ENCODE peak calls at places on chromosomes 12 and 14, in six cellular contexts. One of them, this sample, is unnamed.

GRCh38 chr14:92475451-92476187 is 38.0 kb upstream of the RIN3 start:
- DNase-seq in stimulated activated CD4-positive, alpha-beta T cell treated with anti-CD3 and anti-CD28 coated beads, Interleukin-2, amount 100 ng/mL, for 48 hours: no peak
- DNase-seq in progenitor cell of endocrine pancreas: no peak
- DNase-seq in ureter: peak; percentile 65
- DNase-seq in adrenal gland: peak; percentile 85
- DNase-seq in HL-60: peak; percentile 98
- DNase-seq in this sample: no peak

GRCh38 chr14:74860899-74861733 is 14.8 kb downstream of the PROX2 start:
- DNase-seq in stimulated activated CD4-positive, alpha-beta T cell treated with anti-CD3 and anti-CD28 coated beads, Interleukin-2, amount 100 ng/mL, for 48 hours: peak; percentile 99
- DNase-seq in progenitor cell of endocrine pancreas: peak; percentile 84
- DNase-seq in ureter: peak; percentile 93
- DNase-seq in adrenal gland: peak; percentile 95
- DNase-seq in HL-60: peak; percentile 76
- DNase-seq in this sample: peak; percentile 88

GRCh38 chr12:94047781-94048567 is 100.4 kb upstream of the PLXNC1 start:
- DNase-seq in stimulated activated CD4-positive, alpha-beta T cell treated with anti-CD3 and anti-CD28 coated beads, Interleukin-2, amount 100 ng/mL, for 48 hours: no peak
- DNase-seq in progenitor cell of endocrine pancreas: no peak
- DNase-seq in ureter: no peak
- DNase-seq in adrenal gland: no peak
- DNase-seq in HL-60: no peak
- DNase-seq in this sample: no peak

GRCh38 chr12:6613015-6613775 is 6.0 kb upstream of the CHD4 start:
- DNase-seq in stimulated activated CD4-positive, alpha-beta T cell treated with anti-CD3 and anti-CD28 coated beads, Interleukin-2, amount 100 ng/mL, for 48 hours: no peak
- DNase-seq in progenitor cell of endocrine pancreas: no peak
- DNase-seq in ureter: peak; percentile 88
- DNase-seq in adrenal gland: peak; percentile 51
- DNase-seq in HL-60: peak; percentile 93
- DNase-seq in this sample: peak; percentile 75

GRCh38 chr12:12502813-12503146 is 59.9 kb downstream of the DUSP16 start:
- DNase-seq in stimulated activated CD4-positive, alpha-beta T cell treated with anti-CD3 and anti-CD28 coated beads, Interleukin-2, amount 100 ng/mL, for 48 hours: no peak
- DNase-seq in progenitor cell of endocrine pancreas: no peak
- DNase-seq in ureter: no peak
- DNase-seq in adrenal gland: no peak
- DNase-seq in HL-60: no peak
- DNase-seq in this sample: no peak

GRCh38 chr12:45745861-45746277 is 16.4 kb downstream of the ARID2 start:
- DNase-seq in stimulated activated CD4-positive, alpha-beta T cell treated with anti-CD3 and anti-CD28 coated beads, Interleukin-2, amount 100 ng/mL, for 48 hours: no peak
- DNase-seq in progenitor cell of endocrine pancreas: no peak
- DNase-seq in ureter: no peak
- DNase-seq in adrenal gland: peak; percentile 12
- DNase-seq in HL-60: no peak
- DNase-seq in this sample: peak; percentile 13

GRCh38 chr14:42214981-42215491 is 608.4 kb downstream of the LRFN5 start:
- DNase-seq in stimulated activated CD4-positive, alpha-beta T cell treated with anti-CD3 and anti-CD28 coated beads, Interleukin-2, amount 100 ng/mL, for 48 hours: no peak
- DNase-seq in progenitor cell of endocrine pancreas: no peak
- DNase-seq in ureter: no peak
- DNase-seq in adrenal gland: no peak
- DNase-seq in HL-60: no peak
- DNase-seq in this sample: no peak

GRCh38 chr14:49940805-49941421 is 48.0 kb downstream of the ARF6 start:
- DNase-seq in stimulated activated CD4-positive, alpha-beta T cell treated with anti-CD3 and anti-CD28 coated beads, Interleukin-2, amount 100 ng/mL, for 48 hours: no peak
- DNase-seq in progenitor cell of endocrine pancreas: no peak
- DNase-seq in ureter: no peak
- DNase-seq in adrenal gland: no peak
- DNase-seq in HL-60: no peak
- DNase-seq in this sample: no peak

GRCh38 chr14:93892923-93893549 is 34.1 kb upstream of the FAM181A start:
- DNase-seq in stimulated activated CD4-positive, alpha-beta T cell treated with anti-CD3 and anti-CD28 coated beads, Interleukin-2, amount 100 ng/mL, for 48 hours: peak; percentile 81
- DNase-seq in progenitor cell of endocrine pancreas: peak; percentile 87
- DNase-seq in ureter: peak; percentile 82
- DNase-seq in adrenal gland: peak; percentile 80
- DNase-seq in HL-60: peak; percentile 50
- DNase-seq in this sample: peak; percentile 41

GRCh38 chr14:74577247-74577947 is 34.6 kb downstream of the LTBP2 start:
- DNase-seq in stimulated activated CD4-positive, alpha-beta T cell treated with anti-CD3 and anti-CD28 coated beads, Interleukin-2, amount 100 ng/mL, for 48 hours: no peak
- DNase-seq in progenitor cell of endocrine pancreas: no peak
- DNase-seq in ureter: no peak
- DNase-seq in adrenal gland: peak; percentile 94
- DNase-seq in HL-60: no peak
- DNase-seq in this sample: no peak

GRCh38 chr12:76864791-76865400 is 13.9 kb downstream of the CSRP2 start:
- DNase-seq in stimulated activated CD4-positive, alpha-beta T cell treated with anti-CD3 and anti-CD28 coated beads, Interleukin-2, amount 100 ng/mL, for 48 hours: no peak
- DNase-seq in progenitor cell of endocrine pancreas: no peak
- DNase-seq in ureter: no peak
- DNase-seq in adrenal gland: no peak
- DNase-seq in HL-60: no peak
- DNase-seq in this sample: no peak

GRCh38 chr14:71175491-71175890 is 268.2 kb downstream of the PCNX1 start:
- DNase-seq in stimulated activated CD4-positive, alpha-beta T cell treated with anti-CD3 and anti-CD28 coated beads, Interleukin-2, amount 100 ng/mL, for 48 hours: no peak
- DNase-seq in progenitor cell of endocrine pancreas: no peak
- DNase-seq in ureter: peak; percentile 49
- DNase-seq in adrenal gland: no peak
- DNase-seq in HL-60: no peak
- DNase-seq in this sample: peak; percentile 11

GRCh38 chr12:100601626-100602025 is 28.1 kb downstream of the GAS2L3 start:
- DNase-seq in stimulated activated CD4-positive, alpha-beta T cell treated with anti-CD3 and anti-CD28 coated beads, Interleukin-2, amount 100 ng/mL, for 48 hours: no peak
- DNase-seq in progenitor cell of endocrine pancreas: no peak
- DNase-seq in ureter: no peak
- DNase-seq in adrenal gland: no peak
- DNase-seq in HL-60: no peak
- DNase-seq in this sample: peak; percentile 57

GRCh38 chr14:22882529-22883190 is 362 bp upstream of the REM2 start:
- DNase-seq in stimulated activated CD4-positive, alpha-beta T cell treated with anti-CD3 and anti-CD28 coated beads, Interleukin-2, amount 100 ng/mL, for 48 hours: no peak
- DNase-seq in progenitor cell of endocrine pancreas: peak; percentile 53
- DNase-seq in ureter: no peak
- DNase-seq in adrenal gland: peak; percentile 51
- DNase-seq in HL-60: no peak
- DNase-seq in this sample: peak; percentile 45

GRCh38 chr12:2739832-2740641 is 54.7 kb upstream of the FKBP4 start:
- DNase-seq in stimulated activated CD4-positive, alpha-beta T cell treated with anti-CD3 and anti-CD28 coated beads, Interleukin-2, amount 100 ng/mL, for 48 hours: no peak
- DNase-seq in progenitor cell of endocrine pancreas: no peak
- DNase-seq in ureter: no peak
- DNase-seq in adrenal gland: peak; percentile 49
- DNase-seq in HL-60: no peak
- DNase-seq in this sample: peak; percentile 10

GRCh38 chr12:73308747-73309146 is 1036.6 kb downstream of the TRHDE start:
- DNase-seq in stimulated activated CD4-positive, alpha-beta T cell treated with anti-CD3 and anti-CD28 coated beads, Interleukin-2, amount 100 ng/mL, for 48 hours: no peak
- DNase-seq in progenitor cell of endocrine pancreas: no peak
- DNase-seq in ureter: no peak
- DNase-seq in adrenal gland: no peak
- DNase-seq in HL-60: no peak
- DNase-seq in this sample: no peak

GRCh38 chr12:116853507-116853906 is 27.7 kb downstream of the HRK start:
- DNase-seq in stimulated activated CD4-positive, alpha-beta T cell treated with anti-CD3 and anti-CD28 coated beads, Interleukin-2, amount 100 ng/mL, for 48 hours: no peak
- DNase-seq in progenitor cell of endocrine pancreas: no peak
- DNase-seq in ureter: no peak
- DNase-seq in adrenal gland: no peak
- DNase-seq in HL-60: no peak
- DNase-seq in this sample: no peak

GRCh38 chr14:71720978-71721624 is 211.1 kb upstream of the RGS6 start:
- DNase-seq in stimulated activated CD4-positive, alpha-beta T cell treated with anti-CD3 and anti-CD28 coated beads, Interleukin-2, amount 100 ng/mL, for 48 hours: peak; percentile 20
- DNase-seq in progenitor cell of endocrine pancreas: no peak
- DNase-seq in ureter: peak; percentile 48
- DNase-seq in adrenal gland: peak; percentile 76
- DNase-seq in HL-60: peak; percentile 34
- DNase-seq in this sample: peak; percentile 53

GRCh38 chr14:67345583-67345982 is 14.0 kb downstream of the ATP6V1D start:
- DNase-seq in stimulated activated CD4-positive, alpha-beta T cell treated with anti-CD3 and anti-CD28 coated beads, Interleukin-2, amount 100 ng/mL, for 48 hours: no peak
- DNase-seq in progenitor cell of endocrine pancreas: no peak
- DNase-seq in ureter: no peak
- DNase-seq in adrenal gland: no peak
- DNase-seq in HL-60: no peak
- DNase-seq in this sample: no peak

GRCh38 chr14:104580961-104581360 is 1.4 kb downstream of the C14orf180 start:
- DNase-seq in stimulated activated CD4-positive, alpha-beta T cell treated with anti-CD3 and anti-CD28 coated beads, Interleukin-2, amount 100 ng/mL, for 48 hours: no peak
- DNase-seq in progenitor cell of endocrine pancreas: no peak
- DNase-seq in ureter: peak; percentile 77
- DNase-seq in adrenal gland: peak; percentile 68
- DNase-seq in HL-60: no peak
- DNase-seq in this sample: peak; percentile 11

GRCh38 chr14:103889313-103890051 is 38.8 kb upstream of the TDRD9 start:
- DNase-seq in stimulated activated CD4-positive, alpha-beta T cell treated with anti-CD3 and anti-CD28 coated beads, Interleukin-2, amount 100 ng/mL, for 48 hours: no peak
- DNase-seq in progenitor cell of endocrine pancreas: no peak
- DNase-seq in ureter: peak; percentile 65
- DNase-seq in adrenal gland: peak; percentile 65
- DNase-seq in HL-60: no peak
- DNase-seq in this sample: peak; percentile 61

GRCh38 chr12:123490089-123490488 is 32.1 kb downstream of the SNRNP35 start:
- DNase-seq in stimulated activated CD4-positive, alpha-beta T cell treated with anti-CD3 and anti-CD28 coated beads, Interleukin-2, amount 100 ng/mL, for 48 hours: no peak
- DNase-seq in progenitor cell of endocrine pancreas: no peak
- DNase-seq in ureter: no peak
- DNase-seq in adrenal gland: no peak
- DNase-seq in HL-60: no peak
- DNase-seq in this sample: no peak

GRCh38 chr12:49703647-49704137 is 3.5 kb downstream of the FMNL3 start:
- DNase-seq in stimulated activated CD4-positive, alpha-beta T cell treated with anti-CD3 and anti-CD28 coated beads, Interleukin-2, amount 100 ng/mL, for 48 hours: peak; percentile 29
- DNase-seq in progenitor cell of endocrine pancreas: no peak
- DNase-seq in ureter: no peak
- DNase-seq in adrenal gland: peak; percentile 11
- DNase-seq in HL-60: peak; percentile 28
- DNase-seq in this sample: no peak

GRCh38 chr14:22547309-22547947 is 41.6 kb downstream of the DAD1 start:
- DNase-seq in stimulated activated CD4-positive, alpha-beta T cell treated with anti-CD3 and anti-CD28 coated beads, Interleukin-2, amount 100 ng/mL, for 48 hours: no peak
- DNase-seq in progenitor cell of endocrine pancreas: no peak
- DNase-seq in ureter: no peak
- DNase-seq in adrenal gland: no peak
- DNase-seq in HL-60: no peak
- DNase-seq in this sample: no peak

GRCh38 chr14:76918176-76918750 is 92.1 kb downstream of the LRRC74A start:
- DNase-seq in stimulated activated CD4-positive, alpha-beta T cell treated with anti-CD3 and anti-CD28 coated beads, Interleukin-2, amount 100 ng/mL, for 48 hours: no peak
- DNase-seq in progenitor cell of endocrine pancreas: no peak
- DNase-seq in ureter: peak; percentile 81
- DNase-seq in adrenal gland: peak; percentile 82
- DNase-seq in HL-60: peak; percentile 60
- DNase-seq in this sample: no peak

GRCh38 chr14:92426237-92426636 is 87.3 kb upstream of the RIN3 start:
- DNase-seq in stimulated activated CD4-positive, alpha-beta T cell treated with anti-CD3 and anti-CD28 coated beads, Interleukin-2, amount 100 ng/mL, for 48 hours: no peak
- DNase-seq in progenitor cell of endocrine pancreas: no peak
- DNase-seq in ureter: no peak
- DNase-seq in adrenal gland: no peak
- DNase-seq in HL-60: peak; percentile 61
- DNase-seq in this sample: no peak

GRCh38 chr12:51915003-51915625 is 7.8 kb downstream of the ACVRL1 start:
- DNase-seq in stimulated activated CD4-positive, alpha-beta T cell treated with anti-CD3 and anti-CD28 coated beads, Interleukin-2, amount 100 ng/mL, for 48 hours: no peak
- DNase-seq in progenitor cell of endocrine pancreas: no peak
- DNase-seq in ureter: no peak
- DNase-seq in adrenal gland: no peak
- DNase-seq in HL-60: no peak
- DNase-seq in this sample: no peak

GRCh38 chr12:27524839-27525238 is 833 bp downstream of the PPFIBP1 start:
- DNase-seq in stimulated activated CD4-positive, alpha-beta T cell treated with anti-CD3 and anti-CD28 coated beads, Interleukin-2, amount 100 ng/mL, for 48 hours: no peak
- DNase-seq in progenitor cell of endocrine pancreas: no peak
- DNase-seq in ureter: no peak
- DNase-seq in adrenal gland: peak; percentile 20
- DNase-seq in HL-60: no peak
- DNase-seq in this sample: peak; percentile 24

GRCh38 chr14:104897286-104898194 is 27.1 kb upstream of the PLD4 start:
- DNase-seq in stimulated activated CD4-positive, alpha-beta T cell treated with anti-CD3 and anti-CD28 coated beads, Interleukin-2, amount 100 ng/mL, for 48 hours: no peak
- DNase-seq in progenitor cell of endocrine pancreas: no peak
- DNase-seq in ureter: no peak
- DNase-seq in adrenal gland: no peak
- DNase-seq in HL-60: no peak
- DNase-seq in this sample: no peak

GRCh38 chr14:102182190-102182589 is 42.5 kb downstream of the WDR20 start:
- DNase-seq in stimulated activated CD4-positive, alpha-beta T cell treated with anti-CD3 and anti-CD28 coated beads, Interleukin-2, amount 100 ng/mL, for 48 hours: no peak
- DNase-seq in progenitor cell of endocrine pancreas: no peak
- DNase-seq in ureter: no peak
- DNase-seq in adrenal gland: no peak
- DNase-seq in HL-60: no peak
- DNase-seq in this sample: no peak

GRCh38 chr14:37698840-37699777 is 103.7 kb downstream of the TTC6 start:
- DNase-seq in stimulated activated CD4-positive, alpha-beta T cell treated with anti-CD3 and anti-CD28 coated beads, Interleukin-2, amount 100 ng/mL, for 48 hours: no peak
- DNase-seq in progenitor cell of endocrine pancreas: no peak
- DNase-seq in ureter: no peak
- DNase-seq in adrenal gland: no peak
- DNase-seq in HL-60: no peak
- DNase-seq in this sample: peak; percentile 86

This sample was measured in small intestine.